ENCODE peak calls at places on chromosomes 2 and 18, in four cellular contexts. Q, F, P and B are unnamed samples.

GRCh38 chr2:170843656-170844055 is 27.0 kb downstream of the GAD1 start:
- DNase-seq in F (peak), P (no peak), Q (peak), B (peak)

GRCh38 chr2:36352024-36352398 is 3.6 kb upstream of the CRIM1 start:
- DNase-seq in P (no peak), F (peak), Q (no peak), B (no peak)

GRCh38 chr2:9690252-9690651 is 59.5 kb upstream of the YWHAQ start:
- DNase-seq in Q (no peak), P (no peak), F (no peak), B (no peak)

GRCh38 chr2:54524236-54524991 is 68.3 kb downstream of the SPTBN1 start:
- DNase-seq in F (peak), P (no peak), Q (peak), B (peak)

GRCh38 chr18:21458788-21459187 is 141.7 kb downstream of the ESCO1 start:
- DNase-seq in Q (no peak), F (no peak), P (no peak), B (no peak)

GRCh38 chr18:13445241-13445897 is 226.8 kb downstream of the LDLRAD4 start:
- DNase-seq in P (no peak), Q (no peak), F (no peak), B (no peak)

GRCh38 chr2:222939208-222939846 is 78.5 kb downstream of the ACSL3 start:
- DNase-seq in P (peak), F (peak), Q (peak), B (peak)

GRCh38 chr2:62266433-62267038 is 70.6 kb downstream of the B3GNT2 start:
- DNase-seq in Q (no peak), F (no peak), P (no peak), B (no peak)

GRCh38 chr2:30230479-30230854 is 867 bp upstream of the LBH start:
- DNase-seq in F (no peak), P (no peak), Q (peak), B (peak)

GRCh38 chr2:157827377-157827776 is 48.8 kb downstream of the ACVR1 start:
- DNase-seq in F (no peak), P (no peak), Q (no peak), B (no peak)

GRCh38 chr2:118889995-118890394 is 42.5 kb upstream of the EN1 start:
- DNase-seq in F (no peak), Q (no peak), P (no peak), B (no peak)